ENCODE peak calls at places on chromosomes 16 and 17, in eight cellular contexts. X, S, N, D, B, Y, L and G are unnamed samples.
A peak's percentile ranks its signal among the peaks of the same experiment; 100 is the strongest.

GRCh38 chr16:24045641-24046040 is 209.9 kb downstream of the PRKCB start:
- DNase-seq in X (peak; percentile 1), S (peak; percentile 0), N (no peak), D (peak; percentile 79), B (no peak), Y (no peak), L (no peak), G (no peak)

GRCh38 chr17:17812211-17813054 is 24.4 kb downstream of the SREBF1 start:
- DNase-seq in X (peak; percentile 52), S (peak; percentile 28), N (no peak), D (peak; percentile 90), B (no peak), Y (no peak), L (peak; percentile 57), G (peak; percentile 51)

GRCh38 chr17:50308666-50309065 is 34.4 kb downstream of the TMEM92 start:
- DNase-seq in X (no peak), S (no peak), N (no peak), D (no peak), B (no peak), Y (no peak), L (no peak), G (no peak)

GRCh38 chr16:61681673-61682072 is 354.6 kb downstream of the CDH8 start:
- DNase-seq in X (no peak), S (no peak), N (no peak), D (no peak), B (no peak), Y (no peak), L (no peak), G (no peak)

GRCh38 chr16:12474794-12475410 is 328.8 kb downstream of the CPPED1 start:
- DNase-seq in X (no peak), S (no peak), N (no peak), D (no peak), B (no peak), Y (no peak), L (no peak), G (no peak)

GRCh38 chr17:16443390-16444257 is 28.3 kb downstream of the TRPV2 start:
- DNase-seq in X (no peak), S (no peak), N (no peak), D (no peak), B (no peak), Y (no peak), L (no peak), G (no peak)

GRCh38 chr17:1776328-1776727 is 14.5 kb downstream of the SERPINF1 start:
- DNase-seq in X (no peak), S (no peak), N (no peak), D (no peak), B (no peak), Y (no peak), L (no peak), G (no peak)

GRCh38 chr17:45300060-45300751 is 16.6 kb downstream of the MAP3K14 start:
- DNase-seq in X (no peak), S (no peak), N (no peak), D (no peak), B (no peak), Y (no peak), L (no peak), G (no peak)

GRCh38 chr17:34579979-34580684 is 750 bp downstream of the TMEM132E start:
- DNase-seq in X (peak; percentile 8), S (peak; percentile 60), N (no peak), D (peak; percentile 55), B (no peak), Y (no peak), L (no peak), G (no peak)

GRCh38 chr16:752008-752315 is 8.6 kb upstream of the MSLN start:
- DNase-seq in X (no peak), S (no peak), N (no peak), D (no peak), B (no peak), Y (no peak), L (no peak), G (no peak)

GRCh38 chr17:74446551-74447500 is 14.9 kb downstream of the GPRC5C start:
- DNase-seq in X (no peak), S (no peak), N (no peak), D (no peak), B (no peak), Y (no peak), L (no peak), G (no peak)

GRCh38 chr16:66520406-66521194 is 29.3 kb downstream of the TK2 start:
- DNase-seq in X (no peak), S (no peak), N (peak; percentile 66), D (no peak), B (no peak), Y (no peak), L (no peak), G (no peak)

GRCh38 chr17:876272-876671 is 94.1 kb downstream of the MRM3 start:
- DNase-seq in X (no peak), S (no peak), N (no peak), D (no peak), B (no peak), Y (no peak), L (no peak), G (peak; percentile 50)